ENCODE peak calls at places on chromosomes 7 and 10, in four cellular contexts. B is GM12878, J is HepG2, Q is H1. F is an unnamed sample.

GRCh38 chr7:101120315-101120714 is 6.6 kb upstream of the SERPINE1 start:
- DNase-seq in B (no peak), J (no peak), Q (no peak), F (no peak)

GRCh38 chr10:80528901-80529300 is 8.8 kb upstream of the SH2D4B start:
- DNase-seq in B (no peak), J (no peak), Q (no peak), F (no peak)

GRCh38 chr7:101470668-101471067 is 108.0 kb downstream of the COL26A1 start:
- DNase-seq in B (no peak), J (no peak), Q (no peak), F (no peak)

GRCh38 chr10:128943111-128943510 is 523.9 kb upstream of the MGMT start:
- DNase-seq in B (no peak), J (no peak), Q (no peak), F (no peak)

GRCh38 chr7:135790371-135790977 is 41.9 kb upstream of the FAM180A start:
- DNase-seq in B (no peak), J (no peak), Q (no peak), F (no peak)

GRCh38 chr10:89830623-89831022 is 129.2 kb downstream of the KIF20B start:
- DNase-seq in B (no peak), J (no peak), Q (no peak), F (no peak)

GRCh38 chr10:43846187-43846680 is 197.6 kb upstream of the ZNF32 start:
- DNase-seq in B (peak), J (no peak), Q (no peak), F (no peak)

GRCh38 chr10:98460837-98461499 is 14.2 kb upstream of the HPS1 start:
- DNase-seq in B (no peak), J (peak), Q (no peak), F (no peak)

GRCh38 chr10:103720328-103720963 is 134.9 kb downstream of the SH3PXD2A start:
- DNase-seq in B (no peak), J (no peak), Q (no peak), F (no peak)

GRCh38 chr7:2516194-2516555 is 3.4 kb upstream of the LFNG start:
- DNase-seq in B (no peak), J (no peak), Q (no peak), F (no peak)

GRCh38 chr7:135768990-135769389 is 20.4 kb upstream of the FAM180A start:
- DNase-seq in B (no peak), J (no peak), Q (no peak), F (no peak)

GRCh38 chr7:128783143-128783799 is 7.7 kb upstream of the OPN1SW start:
- DNase-seq in B (no peak), J (peak), Q (peak), F (no peak)

GRCh38 chr10:69739561-69739960 is 62.1 kb upstream of the COL13A1 start:
- DNase-seq in B (no peak), J (no peak), Q (no peak), F (no peak)

GRCh38 chr10:76736848-76737495 is 900.6 kb downstream of the KCNMA1 start:
- DNase-seq in B (no peak), J (no peak), Q (no peak), F (no peak)

GRCh38 chr7:87816389-87816788 is 59.8 kb downstream of the SLC25A40 start:
- DNase-seq in B (no peak), J (no peak), Q (no peak), F (no peak)

GRCh38 chr10:125097409-125098070 is 62.8 kb downstream of the CTBP2 start:
- DNase-seq in B (no peak), J (no peak), Q (no peak), F (no peak)

GRCh38 chr7:151897201-151897711 is 20.3 kb upstream of the PRKAG2 start:
- DNase-seq in B (no peak), J (no peak), Q (no peak), F (no peak)

GRCh38 chr7:7323352-7323751 is 141.0 kb downstream of the C1GALT1 start:
- DNase-seq in B (peak), J (no peak), Q (no peak), F (no peak)

GRCh38 chr7:121288894-121289293 is 39.9 kb upstream of the WNT16 start:
- DNase-seq in B (no peak), J (no peak), Q (no peak), F (no peak)

GRCh38 chr10:109922976-109923921 is at the start of gene XPNPEP1:
- DNase-seq in B (no peak), J (peak), Q (no peak), F (no peak)

GRCh38 chr10:70258216-70258615 is 25.0 kb upstream of the PPA1 start:
- DNase-seq in B (no peak), J (no peak), Q (no peak), F (no peak)

GRCh38 chr7:128923411-128923800 is 12.9 kb upstream of the KCP start:
- DNase-seq in B (no peak), J (no peak), Q (no peak), F (no peak)

GRCh38 chr10:46272863-46273415 is 13.9 kb upstream of the ANTXRL start:
- DNase-seq in B (no peak), J (no peak), Q (no peak), F (no peak)

GRCh38 chr10:72331575-72332422 is 22.9 kb downstream of the DNAJB12 start:
- DNase-seq in B (peak), J (peak), Q (peak), F (no peak)

GRCh38 chr10:60099998-60100747 is 193.8 kb upstream of the CCDC6 start:
- DNase-seq in B (no peak), J (peak), Q (no peak), F (no peak)

GRCh38 chr10:48725708-48726107 is 41.0 kb downstream of the WDFY4 start:
- DNase-seq in B (no peak), J (no peak), Q (no peak), F (no peak)

GRCh38 chr10:103265712-103266329 is 11.1 kb upstream of the INA start:
- DNase-seq in B (no peak), J (peak), Q (no peak), F (peak)

GRCh38 chr7:140230862-140231778 is 54.3 kb upstream of the KDM7A start:
- DNase-seq in B (no peak), J (peak), Q (peak), F (peak)

GRCh38 chr7:1843921-1844335 is 173.9 kb downstream of the ELFN1 start:
- DNase-seq in B (no peak), J (no peak), Q (no peak), F (no peak)

GRCh38 chr7:1459930-1460756 is 873 bp upstream of the MICALL2 start:
- DNase-seq in B (no peak), J (no peak), Q (no peak), F (no peak)

GRCh38 chr10:24350111-24350921 is 141.4 kb downstream of the KIAA1217 start:
- DNase-seq in B (no peak), J (no peak), Q (no peak), F (no peak)

GRCh38 chr7:82985144-82985802 is 177.4 kb downstream of the PCLO start:
- DNase-seq in B (no peak), J (no peak), Q (no peak), F (no peak)

GRCh38 chr10:72719941-72720592 is 28.1 kb downstream of the MCU start:
- DNase-seq in B (no peak), J (no peak), Q (no peak), F (peak)

GRCh38 chr10:62543566-62543965 is 169.4 kb downstream of the ZNF365 start:
- DNase-seq in B (no peak), J (no peak), Q (no peak), F (no peak)

DNA sequence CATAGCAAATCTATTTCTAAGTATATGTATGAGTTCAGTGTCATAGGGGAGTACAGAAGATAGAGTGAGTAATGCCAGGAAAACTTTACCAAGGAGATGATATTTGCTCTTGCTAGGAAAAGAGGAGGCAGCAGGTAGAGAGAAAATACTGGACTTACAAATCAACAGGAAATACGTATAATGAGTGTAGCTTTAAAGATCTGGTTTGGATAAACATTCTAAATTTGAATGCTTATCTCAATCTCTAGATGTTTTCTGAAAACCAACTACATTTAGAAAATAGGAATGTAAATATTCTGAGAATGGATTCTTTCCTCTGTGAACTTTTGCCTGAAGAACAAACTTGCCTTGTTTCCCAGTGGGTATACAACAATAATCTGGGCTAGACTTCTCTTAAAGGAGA is 46.9 kb upstream of the GNAI1 start:
- DNase-seq in B (no peak), J (no peak), Q (no peak), F (no peak)
- H3K4me3 ChIP-seq in B (no peak), J (no peak), Q (no peak), F (no peak)

GRCh38 chr7:142177869-142178268 is 66.4 kb downstream of the MGAM2 start:
- DNase-seq in B (no peak), J (no peak), Q (no peak), F (no peak)

GRCh38 chr7:142181211-142181610 is 69.7 kb downstream of the MGAM2 start:
- DNase-seq in B (no peak), J (no peak), Q (no peak), F (no peak)

GRCh38 chr7:142172932-142173331 is 61.4 kb downstream of the MGAM2 start:
- DNase-seq in B (no peak), J (no peak), Q (no peak), F (no peak)

GRCh38 chr7:142181966-142182365 is 70.4 kb downstream of the MGAM2 start:
- DNase-seq in B (no peak), J (no peak), Q (no peak), F (no peak)

DNA sequence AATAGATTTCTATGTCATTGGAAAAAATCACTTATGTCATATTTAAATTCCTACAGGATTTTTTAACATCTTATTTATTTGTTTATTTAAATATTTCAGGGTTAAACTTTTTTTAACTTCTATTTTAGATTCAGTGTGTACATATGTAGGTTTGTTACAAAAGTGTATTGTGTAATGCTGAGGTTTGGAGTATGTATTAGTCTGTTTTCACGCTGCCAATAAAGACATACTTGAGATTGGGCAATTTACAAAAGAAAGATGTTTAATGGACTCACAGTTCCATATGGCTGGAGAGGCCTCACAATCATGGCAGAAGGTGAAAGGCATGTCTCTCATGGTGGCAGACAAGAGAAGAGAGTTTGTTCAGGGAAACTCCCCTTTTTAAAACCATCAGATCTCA is 65.4 kb downstream of the MGAM2 start:
- DNase-seq in B (no peak), J (no peak), Q (no peak), F (no peak)
- TF ChIP-seq SUZ12 in B (no peak), J (no peak), Q (no peak), F (no peak)

DNA sequence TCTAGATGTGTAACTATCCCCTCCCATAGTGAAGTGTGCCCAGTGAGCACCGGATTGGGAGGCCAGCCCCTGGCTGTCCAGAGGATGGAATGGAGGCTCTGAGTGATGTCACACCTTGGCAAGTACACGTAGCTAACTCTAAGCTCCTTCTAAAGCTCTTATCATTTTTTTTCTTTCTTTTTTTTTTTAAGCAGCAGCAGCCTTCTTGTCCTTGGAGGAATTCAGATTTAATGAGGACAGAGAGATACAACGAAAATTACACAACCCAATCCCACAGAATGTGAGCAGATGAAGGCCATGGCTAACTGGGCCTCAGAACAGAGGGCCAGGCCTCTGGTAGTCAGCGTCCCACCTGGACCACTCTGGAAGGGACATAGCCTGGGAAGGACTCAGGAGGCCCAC is 11.3 kb downstream of the TNS3 start:
- DNase-seq in B (no peak), J (no peak), Q (no peak), F (no peak)
- H3K9ac ChIP-seq in B (no peak), J (peak), Q (no peak), F (no peak)

GRCh38 chr10:1244493-1244892 is 188.3 kb downstream of the WDR37 start:
- DNase-seq in B (no peak), J (no peak), Q (no peak), F (no peak)
- H3K4me3 ChIP-seq in B (no peak), J (no peak), Q (no peak), F (no peak)

GRCh38 chr7:39946693-39947092 is 3.4 kb upstream of the CDK13 start:
- DNase-seq in B (no peak), J (no peak), Q (no peak), F (no peak)
- TF ChIP-seq SUZ12 in B (no peak), J (no peak), Q (no peak), F (no peak)

GRCh38 chr7:54758702-54759665 is at the start of gene SEC61G:
- DNase-seq in B (peak), J (peak), Q (peak), F (peak)

DNA sequence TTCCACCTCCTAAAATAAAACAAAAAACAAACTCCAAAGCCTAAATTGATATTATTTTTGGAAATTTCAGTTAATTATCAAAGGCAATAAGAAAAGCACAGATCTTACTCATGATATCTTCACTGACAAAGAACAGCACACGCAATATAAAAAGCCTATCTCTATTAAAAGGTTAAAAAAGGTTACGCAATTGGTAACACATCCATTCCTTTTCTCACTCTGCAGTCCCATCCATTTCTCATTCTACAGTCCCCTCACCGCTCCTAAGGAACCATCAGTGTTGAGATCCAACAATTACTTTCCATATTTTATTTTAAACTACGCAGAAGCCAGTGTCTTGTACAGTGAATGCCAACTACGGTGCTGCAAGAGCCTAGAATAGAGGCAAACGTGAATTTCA is 1.3 kb downstream of the SEC61G start:
- DNase-seq in B (no peak), J (no peak), Q (no peak), F (no peak)
- H3K9ac ChIP-seq in B (peak), J (peak), Q (no peak), F (peak)

GRCh38 chr7:51314041-51314440 is 2.6 kb downstream of the COBL start:
- DNase-seq in B (no peak), J (no peak), Q (no peak), F (no peak)
- H3K4me3 ChIP-seq in B (no peak), J (peak), Q (peak), F (no peak)

DNA sequence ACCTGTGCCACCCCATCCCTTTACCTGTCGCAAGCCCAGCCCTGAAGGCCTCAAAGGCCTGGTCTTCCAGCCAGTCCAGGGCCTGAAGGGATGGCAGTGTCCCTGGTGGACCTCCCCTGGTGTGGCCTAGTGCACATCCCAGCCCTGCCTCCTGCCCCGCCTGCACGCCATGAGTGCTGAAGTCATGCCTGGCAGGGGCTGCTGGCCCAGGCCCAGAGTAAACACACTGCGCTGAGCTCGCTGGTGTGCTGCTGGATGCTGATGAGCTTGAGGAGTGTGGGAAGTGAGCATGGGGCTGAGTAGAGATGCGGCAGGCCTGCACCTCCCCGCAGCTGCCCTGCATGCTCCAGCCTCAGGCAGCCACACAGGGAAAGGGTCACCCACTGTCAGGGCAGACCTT is 43.2 kb downstream of the HTRA1 start:
- DNase-seq in B (no peak), J (no peak), Q (no peak), F (no peak)
- TF ChIP-seq SUZ12 in B (no peak), J (no peak), Q (no peak), F (no peak)

GRCh38 chr7:14950013-14950412 is 47.5 kb upstream of the DGKB start:
- DNase-seq in B (no peak), J (no peak), Q (no peak), F (no peak)

GRCh38 chr7:14954035-14954434 is 51.5 kb upstream of the DGKB start:
- DNase-seq in B (no peak), J (no peak), Q (no peak), F (no peak)
- H3K9ac ChIP-seq in B (no peak), J (no peak), Q (no peak), F (no peak)

F was measured in NT2/D1.